ENCODE peak calls at places on chromosome X, in ten cellular contexts. One of them, this sample, is unnamed.

GRCh38 chrX:7146026-7146702 is 1.3 kb upstream of the STS start:
- DNase-seq in EL: peak
- DNase-seq in left ventricle myocardium superior: no peak
- DNase-seq in mesothelial cell of epicardium: no peak
- DNase-seq in cardiac muscle cell: no peak
- DNase-seq in fibroblast of the aortic adventitia: no peak
- DNase-seq in stimulated activated naive CD8-positive, alpha-beta T cell treated with anti-CD3 and anti-CD28 coated beads, Interleukin-15, Interleukin-2, amounts not matched to agents 100 U/mL and 50 U/mL, for 24 hours: no peak
- DNase-seq in GM18507: no peak
- DNase-seq in T-cell: no peak
- DNase-seq in fibroblast of mammary gland: no peak
- DNase-seq in this sample: no peak

GRCh38 chrX:85859426-85859825 is 187.9 kb downstream of the CHM start:
- DNase-seq in EL: no peak
- DNase-seq in left ventricle myocardium superior: no peak
- DNase-seq in mesothelial cell of epicardium: no peak
- DNase-seq in cardiac muscle cell: peak
- DNase-seq in fibroblast of the aortic adventitia: peak
- DNase-seq in stimulated activated naive CD8-positive, alpha-beta T cell treated with anti-CD3 and anti-CD28 coated beads, Interleukin-15, Interleukin-2, amounts not matched to agents 100 U/mL and 50 U/mL, for 24 hours: no peak
- DNase-seq in GM18507: no peak
- DNase-seq in T-cell: no peak
- DNase-seq in fibroblast of mammary gland: no peak
- DNase-seq in this sample: no peak

GRCh38 chrX:134669378-134670098 is 11.3 kb upstream of the PLAC1 start:
- DNase-seq in EL: peak
- DNase-seq in left ventricle myocardium superior: peak
- DNase-seq in mesothelial cell of epicardium: no peak
- DNase-seq in cardiac muscle cell: peak
- DNase-seq in fibroblast of the aortic adventitia: peak
- DNase-seq in stimulated activated naive CD8-positive, alpha-beta T cell treated with anti-CD3 and anti-CD28 coated beads, Interleukin-15, Interleukin-2, amounts not matched to agents 100 U/mL and 50 U/mL, for 24 hours: no peak
- DNase-seq in GM18507: no peak
- DNase-seq in T-cell: no peak
- DNase-seq in fibroblast of mammary gland: peak
- DNase-seq in this sample: no peak

GRCh38 chrX:72245461-72246089 is 6.7 kb upstream of the ERCC6L start:
- DNase-seq in EL: peak
- DNase-seq in left ventricle myocardium superior: peak
- DNase-seq in mesothelial cell of epicardium: no peak
- DNase-seq in cardiac muscle cell: peak
- DNase-seq in fibroblast of the aortic adventitia: peak
- DNase-seq in stimulated activated naive CD8-positive, alpha-beta T cell treated with anti-CD3 and anti-CD28 coated beads, Interleukin-15, Interleukin-2, amounts not matched to agents 100 U/mL and 50 U/mL, for 24 hours: peak
- DNase-seq in GM18507: peak
- DNase-seq in T-cell: peak
- DNase-seq in fibroblast of mammary gland: peak
- DNase-seq in this sample: peak

GRCh38 chrX:131789664-131790063 is 233.4 kb upstream of the STK26 start:
- DNase-seq in EL: no peak
- DNase-seq in left ventricle myocardium superior: no peak
- DNase-seq in mesothelial cell of epicardium: no peak
- DNase-seq in cardiac muscle cell: no peak
- DNase-seq in fibroblast of the aortic adventitia: no peak
- DNase-seq in stimulated activated naive CD8-positive, alpha-beta T cell treated with anti-CD3 and anti-CD28 coated beads, Interleukin-15, Interleukin-2, amounts not matched to agents 100 U/mL and 50 U/mL, for 24 hours: no peak
- DNase-seq in GM18507: no peak
- DNase-seq in T-cell: no peak
- DNase-seq in fibroblast of mammary gland: no peak
- DNase-seq in this sample: no peak

GRCh38 chrX:49003696-49004095 is 1.6 kb upstream of the GRIPAP1 start:
- DNase-seq in EL: no peak
- DNase-seq in left ventricle myocardium superior: no peak
- DNase-seq in mesothelial cell of epicardium: no peak
- DNase-seq in cardiac muscle cell: no peak
- DNase-seq in fibroblast of the aortic adventitia: no peak
- DNase-seq in stimulated activated naive CD8-positive, alpha-beta T cell treated with anti-CD3 and anti-CD28 coated beads, Interleukin-15, Interleukin-2, amounts not matched to agents 100 U/mL and 50 U/mL, for 24 hours: no peak
- DNase-seq in GM18507: no peak
- DNase-seq in T-cell: no peak
- DNase-seq in fibroblast of mammary gland: no peak
- DNase-seq in this sample: no peak

GRCh38 chrX:68997911-68998310 is 167.3 kb downstream of the PJA1 start:
- DNase-seq in EL: peak
- DNase-seq in left ventricle myocardium superior: peak
- DNase-seq in mesothelial cell of epicardium: no peak
- DNase-seq in cardiac muscle cell: peak
- DNase-seq in fibroblast of the aortic adventitia: peak
- DNase-seq in stimulated activated naive CD8-positive, alpha-beta T cell treated with anti-CD3 and anti-CD28 coated beads, Interleukin-15, Interleukin-2, amounts not matched to agents 100 U/mL and 50 U/mL, for 24 hours: no peak
- DNase-seq in GM18507: no peak
- DNase-seq in T-cell: no peak
- DNase-seq in fibroblast of mammary gland: peak
- DNase-seq in this sample: peak

GRCh38 chrX:53481816-53482485 is 47.8 kb upstream of the HSD17B10 start:
- DNase-seq in EL: peak
- DNase-seq in left ventricle myocardium superior: peak
- DNase-seq in mesothelial cell of epicardium: no peak
- DNase-seq in cardiac muscle cell: peak
- DNase-seq in fibroblast of the aortic adventitia: peak
- DNase-seq in stimulated activated naive CD8-positive, alpha-beta T cell treated with anti-CD3 and anti-CD28 coated beads, Interleukin-15, Interleukin-2, amounts not matched to agents 100 U/mL and 50 U/mL, for 24 hours: peak
- DNase-seq in GM18507: no peak
- DNase-seq in T-cell: peak
- DNase-seq in fibroblast of mammary gland: peak
- DNase-seq in this sample: no peak

GRCh38 chrX:103248553-103248952 is 6.4 kb downstream of the TCEAL8 start:
- DNase-seq in EL: peak
- DNase-seq in left ventricle myocardium superior: no peak
- DNase-seq in mesothelial cell of epicardium: no peak
- DNase-seq in cardiac muscle cell: peak
- DNase-seq in fibroblast of the aortic adventitia: peak
- DNase-seq in stimulated activated naive CD8-positive, alpha-beta T cell treated with anti-CD3 and anti-CD28 coated beads, Interleukin-15, Interleukin-2, amounts not matched to agents 100 U/mL and 50 U/mL, for 24 hours: no peak
- DNase-seq in GM18507: no peak
- DNase-seq in T-cell: no peak
- DNase-seq in fibroblast of mammary gland: peak
- DNase-seq in this sample: no peak

GRCh38 chrX:39268207-39268606 is 466.9 kb downstream of the MID1IP1 start:
- DNase-seq in EL: no peak
- DNase-seq in left ventricle myocardium superior: no peak
- DNase-seq in mesothelial cell of epicardium: no peak
- DNase-seq in cardiac muscle cell: no peak
- DNase-seq in fibroblast of the aortic adventitia: no peak
- DNase-seq in stimulated activated naive CD8-positive, alpha-beta T cell treated with anti-CD3 and anti-CD28 coated beads, Interleukin-15, Interleukin-2, amounts not matched to agents 100 U/mL and 50 U/mL, for 24 hours: no peak
- DNase-seq in GM18507: no peak
- DNase-seq in T-cell: no peak
- DNase-seq in fibroblast of mammary gland: no peak
- DNase-seq in this sample: no peak

GRCh38 chrX:116267511-116268040 is 97.0 kb downstream of the AGTR2 start:
- DNase-seq in EL: no peak
- DNase-seq in left ventricle myocardium superior: no peak
- DNase-seq in mesothelial cell of epicardium: no peak
- DNase-seq in cardiac muscle cell: peak
- DNase-seq in fibroblast of the aortic adventitia: peak
- DNase-seq in stimulated activated naive CD8-positive, alpha-beta T cell treated with anti-CD3 and anti-CD28 coated beads, Interleukin-15, Interleukin-2, amounts not matched to agents 100 U/mL and 50 U/mL, for 24 hours: no peak
- DNase-seq in GM18507: no peak
- DNase-seq in T-cell: no peak
- DNase-seq in fibroblast of mammary gland: peak
- DNase-seq in this sample: no peak

GRCh38 chrX:51694254-51694653 is 11.6 kb upstream of the CENPVL2 start:
- DNase-seq in EL: no peak
- DNase-seq in left ventricle myocardium superior: no peak
- DNase-seq in mesothelial cell of epicardium: no peak
- DNase-seq in cardiac muscle cell: no peak
- DNase-seq in fibroblast of the aortic adventitia: no peak
- DNase-seq in stimulated activated naive CD8-positive, alpha-beta T cell treated with anti-CD3 and anti-CD28 coated beads, Interleukin-15, Interleukin-2, amounts not matched to agents 100 U/mL and 50 U/mL, for 24 hours: no peak
- DNase-seq in GM18507: no peak
- DNase-seq in T-cell: no peak
- DNase-seq in fibroblast of mammary gland: no peak
- DNase-seq in this sample: peak

GRCh38 chrX:110741213-110741796 is 54.3 kb downstream of the CHRDL1 start:
- DNase-seq in EL: peak
- DNase-seq in left ventricle myocardium superior: no peak
- DNase-seq in mesothelial cell of epicardium: no peak
- DNase-seq in cardiac muscle cell: peak
- DNase-seq in fibroblast of the aortic adventitia: peak
- DNase-seq in stimulated activated naive CD8-positive, alpha-beta T cell treated with anti-CD3 and anti-CD28 coated beads, Interleukin-15, Interleukin-2, amounts not matched to agents 100 U/mL and 50 U/mL, for 24 hours: no peak
- DNase-seq in GM18507: no peak
- DNase-seq in T-cell: no peak
- DNase-seq in fibroblast of mammary gland: peak
- DNase-seq in this sample: no peak

GRCh38 chrX:439719-440118 is 53.0 kb upstream of the PPP2R3B start:
- DNase-seq in EL: no peak
- DNase-seq in left ventricle myocardium superior: no peak
- DNase-seq in mesothelial cell of epicardium: no peak
- DNase-seq in cardiac muscle cell: no peak
- DNase-seq in fibroblast of the aortic adventitia: no peak
- DNase-seq in stimulated activated naive CD8-positive, alpha-beta T cell treated with anti-CD3 and anti-CD28 coated beads, Interleukin-15, Interleukin-2, amounts not matched to agents 100 U/mL and 50 U/mL, for 24 hours: no peak
- DNase-seq in GM18507: no peak
- DNase-seq in T-cell: no peak
- DNase-seq in fibroblast of mammary gland: no peak
- DNase-seq in this sample: no peak

GRCh38 chrX:13064599-13065143 is 20.3 kb upstream of the FAM9C start:
- DNase-seq in EL: peak
- DNase-seq in left ventricle myocardium superior: no peak
- DNase-seq in mesothelial cell of epicardium: no peak
- DNase-seq in cardiac muscle cell: peak
- DNase-seq in fibroblast of the aortic adventitia: peak
- DNase-seq in stimulated activated naive CD8-positive, alpha-beta T cell treated with anti-CD3 and anti-CD28 coated beads, Interleukin-15, Interleukin-2, amounts not matched to agents 100 U/mL and 50 U/mL, for 24 hours: no peak
- DNase-seq in GM18507: no peak
- DNase-seq in T-cell: no peak
- DNase-seq in fibroblast of mammary gland: peak
- DNase-seq in this sample: no peak

GRCh38 chrX:150446995-150447394 is 83.9 kb downstream of the MAMLD1 start:
- DNase-seq in EL: no peak
- DNase-seq in left ventricle myocardium superior: no peak
- DNase-seq in mesothelial cell of epicardium: no peak
- DNase-seq in cardiac muscle cell: peak
- DNase-seq in fibroblast of the aortic adventitia: peak
- DNase-seq in stimulated activated naive CD8-positive, alpha-beta T cell treated with anti-CD3 and anti-CD28 coated beads, Interleukin-15, Interleukin-2, amounts not matched to agents 100 U/mL and 50 U/mL, for 24 hours: no peak
- DNase-seq in GM18507: no peak
- DNase-seq in T-cell: no peak
- DNase-seq in fibroblast of mammary gland: peak
- DNase-seq in this sample: no peak

GRCh38 chrX:108165349-108166111 is 74.0 kb downstream of the ATG4A start:
- DNase-seq in EL: peak
- DNase-seq in left ventricle myocardium superior: no peak
- DNase-seq in mesothelial cell of epicardium: no peak
- DNase-seq in cardiac muscle cell: peak
- DNase-seq in fibroblast of the aortic adventitia: peak
- DNase-seq in stimulated activated naive CD8-positive, alpha-beta T cell treated with anti-CD3 and anti-CD28 coated beads, Interleukin-15, Interleukin-2, amounts not matched to agents 100 U/mL and 50 U/mL, for 24 hours: no peak
- DNase-seq in GM18507: no peak
- DNase-seq in T-cell: no peak
- DNase-seq in fibroblast of mammary gland: peak
- DNase-seq in this sample: no peak

GRCh38 chrX:107483976-107484726 is 34.7 kb downstream of the FRMPD3 start:
- DNase-seq in EL: peak
- DNase-seq in left ventricle myocardium superior: peak
- DNase-seq in mesothelial cell of epicardium: peak
- DNase-seq in cardiac muscle cell: peak
- DNase-seq in fibroblast of the aortic adventitia: peak
- DNase-seq in stimulated activated naive CD8-positive, alpha-beta T cell treated with anti-CD3 and anti-CD28 coated beads, Interleukin-15, Interleukin-2, amounts not matched to agents 100 U/mL and 50 U/mL, for 24 hours: no peak
- DNase-seq in GM18507: no peak
- DNase-seq in T-cell: no peak
- DNase-seq in fibroblast of mammary gland: peak
- DNase-seq in this sample: no peak

GRCh38 chrX:1212532-1212931 is at the start of gene CRLF2:
- DNase-seq in EL: peak
- DNase-seq in left ventricle myocardium superior: no peak
- DNase-seq in mesothelial cell of epicardium: no peak
- DNase-seq in cardiac muscle cell: no peak
- DNase-seq in fibroblast of the aortic adventitia: no peak
- DNase-seq in stimulated activated naive CD8-positive, alpha-beta T cell treated with anti-CD3 and anti-CD28 coated beads, Interleukin-15, Interleukin-2, amounts not matched to agents 100 U/mL and 50 U/mL, for 24 hours: peak
- DNase-seq in GM18507: peak
- DNase-seq in T-cell: no peak
- DNase-seq in fibroblast of mammary gland: peak
- DNase-seq in this sample: no peak

GRCh38 chrX:69152398-69152797 is 12.9 kb downstream of the PJA1 start:
- DNase-seq in EL: peak
- DNase-seq in left ventricle myocardium superior: peak
- DNase-seq in mesothelial cell of epicardium: no peak
- DNase-seq in cardiac muscle cell: no peak
- DNase-seq in fibroblast of the aortic adventitia: no peak
- DNase-seq in stimulated activated naive CD8-positive, alpha-beta T cell treated with anti-CD3 and anti-CD28 coated beads, Interleukin-15, Interleukin-2, amounts not matched to agents 100 U/mL and 50 U/mL, for 24 hours: no peak
- DNase-seq in GM18507: no peak
- DNase-seq in T-cell: no peak
- DNase-seq in fibroblast of mammary gland: no peak
- DNase-seq in this sample: peak

GRCh38 chrX:81120270-81120935 is 81.3 kb downstream of the HMGN5 start:
- DNase-seq in EL: peak
- DNase-seq in left ventricle myocardium superior: no peak
- DNase-seq in mesothelial cell of epicardium: no peak
- DNase-seq in cardiac muscle cell: no peak
- DNase-seq in fibroblast of the aortic adventitia: no peak
- DNase-seq in stimulated activated naive CD8-positive, alpha-beta T cell treated with anti-CD3 and anti-CD28 coated beads, Interleukin-15, Interleukin-2, amounts not matched to agents 100 U/mL and 50 U/mL, for 24 hours: no peak
- DNase-seq in GM18507: no peak
- DNase-seq in T-cell: no peak
- DNase-seq in fibroblast of mammary gland: no peak
- DNase-seq in this sample: no peak

GRCh38 chrX:5965406-5965805 is 263.3 kb downstream of the NLGN4X start:
- DNase-seq in EL: no peak
- DNase-seq in left ventricle myocardium superior: no peak
- DNase-seq in mesothelial cell of epicardium: no peak
- DNase-seq in cardiac muscle cell: no peak
- DNase-seq in fibroblast of the aortic adventitia: no peak
- DNase-seq in stimulated activated naive CD8-positive, alpha-beta T cell treated with anti-CD3 and anti-CD28 coated beads, Interleukin-15, Interleukin-2, amounts not matched to agents 100 U/mL and 50 U/mL, for 24 hours: no peak
- DNase-seq in GM18507: no peak
- DNase-seq in T-cell: no peak
- DNase-seq in fibroblast of mammary gland: no peak
- DNase-seq in this sample: no peak

GRCh38 chrX:41482153-41482850 is 35.2 kb downstream of the NYX start:
- DNase-seq in EL: no peak
- DNase-seq in left ventricle myocardium superior: no peak
- DNase-seq in mesothelial cell of epicardium: no peak
- DNase-seq in cardiac muscle cell: peak
- DNase-seq in fibroblast of the aortic adventitia: peak
- DNase-seq in stimulated activated naive CD8-positive, alpha-beta T cell treated with anti-CD3 and anti-CD28 coated beads, Interleukin-15, Interleukin-2, amounts not matched to agents 100 U/mL and 50 U/mL, for 24 hours: no peak
- DNase-seq in GM18507: no peak
- DNase-seq in T-cell: no peak
- DNase-seq in fibroblast of mammary gland: peak
- DNase-seq in this sample: no peak

GRCh38 chrX:50812995-50813842 is 775 bp downstream of the SHROOM4 start:
- DNase-seq in EL: peak
- DNase-seq in left ventricle myocardium superior: peak
- DNase-seq in mesothelial cell of epicardium: peak
- DNase-seq in cardiac muscle cell: peak
- DNase-seq in fibroblast of the aortic adventitia: peak
- DNase-seq in stimulated activated naive CD8-positive, alpha-beta T cell treated with anti-CD3 and anti-CD28 coated beads, Interleukin-15, Interleukin-2, amounts not matched to agents 100 U/mL and 50 U/mL, for 24 hours: peak
- DNase-seq in GM18507: no peak
- DNase-seq in T-cell: no peak
- DNase-seq in fibroblast of mammary gland: peak
- DNase-seq in this sample: peak

GRCh38 chrX:346034-346813 is 27.6 kb upstream of the GTPBP6 start:
- DNase-seq in EL: no peak
- DNase-seq in left ventricle myocardium superior: peak
- DNase-seq in mesothelial cell of epicardium: peak
- DNase-seq in cardiac muscle cell: no peak
- DNase-seq in fibroblast of the aortic adventitia: no peak
- DNase-seq in stimulated activated naive CD8-positive, alpha-beta T cell treated with anti-CD3 and anti-CD28 coated beads, Interleukin-15, Interleukin-2, amounts not matched to agents 100 U/mL and 50 U/mL, for 24 hours: no peak
- DNase-seq in GM18507: no peak
- DNase-seq in T-cell: no peak
- DNase-seq in fibroblast of mammary gland: no peak
- DNase-seq in this sample: peak

GRCh38 chrX:46279214-46279924 is 265.9 kb downstream of the ZNF674 start:
- DNase-seq in EL: no peak
- DNase-seq in left ventricle myocardium superior: no peak
- DNase-seq in mesothelial cell of epicardium: no peak
- DNase-seq in cardiac muscle cell: peak
- DNase-seq in fibroblast of the aortic adventitia: peak
- DNase-seq in stimulated activated naive CD8-positive, alpha-beta T cell treated with anti-CD3 and anti-CD28 coated beads, Interleukin-15, Interleukin-2, amounts not matched to agents 100 U/mL and 50 U/mL, for 24 hours: peak
- DNase-seq in GM18507: no peak
- DNase-seq in T-cell: no peak
- DNase-seq in fibroblast of mammary gland: peak
- DNase-seq in this sample: no peak

GRCh38 chrX:145213504-145213903 is 33.8 kb upstream of the SPANXN1 start:
- DNase-seq in EL: no peak
- DNase-seq in left ventricle myocardium superior: no peak
- DNase-seq in mesothelial cell of epicardium: no peak
- DNase-seq in cardiac muscle cell: no peak
- DNase-seq in fibroblast of the aortic adventitia: no peak
- DNase-seq in stimulated activated naive CD8-positive, alpha-beta T cell treated with anti-CD3 and anti-CD28 coated beads, Interleukin-15, Interleukin-2, amounts not matched to agents 100 U/mL and 50 U/mL, for 24 hours: no peak
- DNase-seq in GM18507: no peak
- DNase-seq in T-cell: no peak
- DNase-seq in fibroblast of mammary gland: peak
- DNase-seq in this sample: no peak

GRCh38 chrX:153926863-153927685 is 1.0 kb upstream of the ARHGAP4 start:
- DNase-seq in EL: peak
- DNase-seq in left ventricle myocardium superior: peak
- DNase-seq in mesothelial cell of epicardium: no peak
- DNase-seq in cardiac muscle cell: peak
- DNase-seq in fibroblast of the aortic adventitia: peak
- DNase-seq in stimulated activated naive CD8-positive, alpha-beta T cell treated with anti-CD3 and anti-CD28 coated beads, Interleukin-15, Interleukin-2, amounts not matched to agents 100 U/mL and 50 U/mL, for 24 hours: peak
- DNase-seq in GM18507: no peak
- DNase-seq in T-cell: peak
- DNase-seq in fibroblast of mammary gland: peak
- DNase-seq in this sample: no peak

This sample was measured in osteocyte.